ENCODE peak calls at places on chromosome 2, in six cellular contexts. Q is neuronal stem cell; Z is adrenal gland; J is endodermal cell; U is upper lobe of right lung; S is CD8-positive, alpha-beta memory T cell. N is an unnamed sample.

GRCh38 chr2:49265471-49265870 is 111.2 kb upstream of the FSHR start:
- DNase-seq in S (no peak), J (no peak), U (no peak), Q (no peak), Z (no peak), N (no peak)

GRCh38 chr2:229712125-229712524 is 2.2 kb downstream of the DNER start:
- DNase-seq in J (no peak), Z (no peak), U (no peak), Q (no peak), S (no peak), N (no peak)

GRCh38 chr2:48347712-48348111 is 182.2 kb upstream of the STON1 start:
- DNase-seq in U (no peak), J (no peak), Q (no peak), S (no peak), Z (no peak), N (peak; percentile 15)

GRCh38 chr2:3652896-3653625 is 4.9 kb upstream of the ALLC start:
- DNase-seq in Q (no peak), U (no peak), S (no peak), J (no peak), Z (no peak), N (no peak)

GRCh38 chr2:97911210-97911921 is 84.4 kb downstream of the TMEM131 start:
- DNase-seq in Z (no peak), Q (no peak), J (no peak), S (no peak), U (no peak), N (no peak)

GRCh38 chr2:128710770-128711169 is 392.1 kb upstream of the HS6ST1 start:
- DNase-seq in U (no peak), Z (peak; percentile 6), Q (no peak), J (no peak), S (no peak), N (no peak)

GRCh38 chr2:122737429-122738077 is 982.1 kb downstream of the TSN start:
- DNase-seq in Z (no peak), U (no peak), J (no peak), Q (no peak), S (no peak), N (no peak)

GRCh38 chr2:73028841-73029240 is 42.7 kb downstream of the SFXN5 start:
- DNase-seq in S (no peak), Z (no peak), J (no peak), Q (no peak), U (no peak), N (no peak)

GRCh38 chr2:218230882-218231281 is 13.9 kb downstream of the ARPC2 start:
- DNase-seq in U (no peak), Z (no peak), J (no peak), Q (no peak), S (no peak), N (no peak)

GRCh38 chr2:96594701-96595152 is 43.4 kb downstream of the KANSL3 start:
- DNase-seq in U (no peak), Q (no peak), J (no peak), Z (no peak), S (no peak), N (no peak)

GRCh38 chr2:190514676-190515075 is 19.8 kb downstream of the NEMP2 start:
- DNase-seq in Q (no peak), U (no peak), S (no peak), J (no peak), Z (no peak), N (no peak)

GRCh38 chr2:190446750-190447516 is 38.8 kb downstream of the MFSD6 start:
- DNase-seq in J (no peak), Z (no peak), Q (no peak), U (no peak), S (no peak), N (no peak)

GRCh38 chr2:108921096-108922030 is 67.7 kb downstream of the EDAR start:
- DNase-seq in J (peak; percentile 35), S (no peak), Z (no peak), U (peak; percentile 52), Q (no peak), N (no peak)

GRCh38 chr2:188319845-188320244 is 28.2 kb downstream of the GULP1 start:
- DNase-seq in S (no peak), J (no peak), Z (no peak), Q (no peak), U (no peak), N (no peak)

GRCh38 chr2:205778326-205778725 is 96.0 kb downstream of the NRP2 start:
- DNase-seq in S (no peak), J (no peak), Z (no peak), U (no peak), Q (no peak), N (no peak)

GRCh38 chr2:188189356-188189755 is 102.3 kb upstream of the GULP1 start:
- DNase-seq in S (no peak), J (no peak), Q (no peak), U (no peak), Z (no peak), N (no peak)

GRCh38 chr2:88067189-88067588 is 436 bp upstream of the SMYD1 start:
- DNase-seq in Z (no peak), S (no peak), Q (no peak), J (no peak), U (no peak), N (no peak)

DNA sequence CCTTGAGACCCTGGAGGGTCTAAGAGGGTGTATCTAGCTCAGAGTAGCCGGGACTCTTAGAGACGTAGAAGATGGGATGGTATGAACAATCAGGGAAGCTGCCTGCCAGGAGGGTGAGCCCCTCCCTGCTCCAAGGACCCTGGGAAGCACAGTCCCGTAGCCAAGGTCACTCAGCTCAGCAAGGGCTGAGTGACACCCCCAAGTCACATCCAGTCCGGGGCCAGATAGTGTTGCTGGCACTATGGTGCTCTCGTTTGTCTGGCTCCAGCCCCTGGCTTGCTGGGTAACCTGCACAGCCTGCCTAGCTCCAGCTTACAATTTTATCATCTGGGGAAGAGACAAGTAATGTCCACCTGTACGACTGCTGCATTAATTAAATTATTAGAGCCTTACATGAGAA is 22.3 kb downstream of the REEP1 start:
- DNase-seq in U (no peak), S (no peak), Z (no peak), J (peak; percentile 31), Q (no peak), N (no peak)
- H3K27ac ChIP-seq in U (no peak overlapping the region), S (no peak overlapping the region), Z (no peak overlapping the region), J (no peak overlapping the region), Q (no peak overlapping the region), N (no peak overlapping the region)

GRCh38 chr2:235493775-235494715 is at the start of gene AGAP1:
- DNase-seq in Q (peak; percentile 86), U (peak; percentile 95), S (peak; percentile 52), J (peak; percentile 95), Z (peak; percentile 91), N (no peak)
- H3K27ac ChIP-seq in Q (peak within 1 kb of the TSS; percentile 30), U (peak within 1 kb of the TSS; percentile 79), S (peak within 1 kb of the TSS; percentile 31), J (no peak within 1 kb of the TSS), Z (peak within 1 kb of the TSS; percentile 90), N (no peak within 1 kb of the TSS)

GRCh38 chr2:193796847-193797246 is 1602.1 kb upstream of the TMEFF2 start:
- DNase-seq in Q (no peak), U (no peak), J (no peak), S (no peak), Z (no peak), N (no peak)

GRCh38 chr2:193793914-193794313 is 1599.2 kb upstream of the TMEFF2 start:
- DNase-seq in Q (no peak), U (no peak), Z (no peak), S (no peak), J (no peak), N (no peak)
- H3K27ac ChIP-seq in Q (no peak overlapping the region), U (no peak overlapping the region), Z (no peak overlapping the region), S (no peak overlapping the region), J (no peak overlapping the region), N (no peak overlapping the region)

GRCh38 chr2:240872317-240873097 is 3.9 kb downstream of the AGXT start:
- DNase-seq in U (no peak), J (no peak), S (no peak), Z (no peak), Q (no peak), N (no peak)

GRCh38 chr2:240873098-240873788 is 4.6 kb downstream of the AGXT start:
- DNase-seq in U (no peak), S (no peak), J (no peak), Z (no peak), Q (no peak), N (no peak)

GRCh38 chr2:240869109-240869955 is 708 bp downstream of the AGXT start:
- DNase-seq in Q (no peak), S (no peak), Z (no peak), J (no peak), U (no peak), N (no peak)

GRCh38 chr2:240869956-240870875 is 1.6 kb downstream of the AGXT start:
- DNase-seq in Z (no peak), U (no peak), S (no peak), J (no peak), Q (no peak), N (no peak)

GRCh38 chr2:240871071-240871958 is 2.7 kb downstream of the AGXT start:
- DNase-seq in Q (no peak), U (no peak), J (no peak), Z (no peak), S (no peak), N (no peak)
- H3K27ac ChIP-seq in Q (no peak overlapping the region), U (no peak overlapping the region), J (no peak overlapping the region), Z (no peak overlapping the region), S (no peak overlapping the region), N (no peak overlapping the region)

GRCh38 chr2:12915792-12916191 is 199.1 kb downstream of the TRIB2 start:
- DNase-seq in Z (no peak), U (no peak), Q (no peak), J (no peak), S (no peak), N (no peak)

GRCh38 chr2:12921321-12921720 is 204.6 kb downstream of the TRIB2 start:
- DNase-seq in Z (no peak), J (no peak), S (no peak), U (no peak), Q (no peak), N (no peak)

GRCh38 chr2:12923907-12924610 is 207.3 kb downstream of the TRIB2 start:
- DNase-seq in U (no peak), Z (no peak), J (no peak), S (no peak), Q (no peak), N (no peak)

GRCh38 chr2:12918138-12918840 is 201.6 kb downstream of the TRIB2 start:
- DNase-seq in S (no peak), Z (no peak), Q (no peak), J (no peak), U (no peak), N (no peak)

DNA sequence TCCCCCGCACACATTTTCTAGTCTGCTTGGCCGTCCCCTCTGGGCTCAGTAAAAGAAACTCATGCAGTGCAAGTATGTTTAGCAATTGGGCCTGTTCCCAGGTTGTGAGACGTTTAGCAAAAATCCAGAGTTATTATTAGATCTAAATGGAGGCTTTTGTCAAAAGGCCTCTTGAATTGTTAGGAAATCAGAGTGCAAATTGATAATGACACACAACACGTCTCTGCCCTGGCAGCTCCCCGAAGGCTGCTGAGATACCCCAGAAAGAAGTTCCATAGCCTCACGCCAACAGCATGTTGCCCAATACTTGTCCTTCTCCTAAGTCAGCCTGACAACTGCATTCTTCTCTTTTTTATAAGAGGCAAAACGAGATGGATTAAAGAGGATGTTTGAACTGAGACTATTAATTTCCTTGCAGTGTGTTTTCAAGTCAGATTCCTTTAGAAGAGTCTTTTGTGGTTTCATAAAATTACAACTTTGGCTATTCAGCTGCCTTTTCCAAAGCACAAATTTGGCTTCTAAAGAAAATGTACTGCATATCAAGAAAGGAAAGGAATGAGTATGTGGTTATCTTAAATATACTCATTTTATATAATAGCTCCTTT is 202.2 kb downstream of the TRIB2 start:
- DNase-seq in U (peak; percentile 61), Z (peak; percentile 39), J (no peak), S (no peak), Q (no peak), N (no peak)
- H3K27ac ChIP-seq in U (peak overlapping the region; percentile 55), Z (peak overlapping the region; percentile 83), J (no peak overlapping the region), S (no peak overlapping the region), Q (no peak overlapping the region), N (no peak overlapping the region)

N was measured in naive thymus-derived CD4-positive, alpha-beta T cell.